ENCODE peak calls at places on chromosomes 5 and 9, in ten cellular contexts. One of them, this sample, is unnamed.

GRCh38 chr5:13350754-13351153 is 593.7 kb downstream of the DNAH5 start:
- DNase-seq in NCI-H345: no peak
- DNase-seq in GM10248: no peak
- DNase-seq in NCI-H1417: no peak
- DNase-seq in NCI-H2171 treated with DMSO at 0.1 percent for 48 hours: no peak
- DNase-seq in COLO829: no peak
- DNase-seq in B cell: no peak
- DNase-seq in nephron progenitor cell: no peak
- DNase-seq in GM12891: no peak
- DNase-seq in BE2C: no peak
- DNase-seq in this sample: no peak

GRCh38 chr9:83231039-83231438 is 168.1 kb upstream of the RASEF start:
- DNase-seq in nephron progenitor cell: no peak
- DNase-seq in COLO829: no peak
- DNase-seq in GM10248: no peak
- DNase-seq in B cell: no peak
- DNase-seq in NCI-H345: no peak
- DNase-seq in NCI-H1417: no peak
- DNase-seq in GM12891: no peak
- DNase-seq in NCI-H2171 treated with DMSO at 0.1 percent for 48 hours: no peak
- DNase-seq in BE2C: no peak
- DNase-seq in this sample: no peak

GRCh38 chr9:121278535-121279169 is 10.7 kb downstream of the GSN start:
- DNase-seq in NCI-H2171 treated with DMSO at 0.1 percent for 48 hours: peak; percentile 42
- DNase-seq in nephron progenitor cell: peak; percentile 47
- DNase-seq in BE2C: peak; percentile 54
- DNase-seq in COLO829: peak; percentile 90
- DNase-seq in GM10248: peak; percentile 55
- DNase-seq in GM12891: peak; percentile 36
- DNase-seq in B cell: no peak
- DNase-seq in NCI-H345: no peak
- DNase-seq in NCI-H1417: peak; percentile 52
- DNase-seq in this sample: peak; percentile 67

GRCh38 chr9:108290839-108291585 is 564.8 kb downstream of the ACTL7B start:
- DNase-seq in COLO829: no peak
- DNase-seq in B cell: no peak
- DNase-seq in nephron progenitor cell: no peak
- DNase-seq in NCI-H1417: no peak
- DNase-seq in NCI-H2171 treated with DMSO at 0.1 percent for 48 hours: no peak
- DNase-seq in GM12891: no peak
- DNase-seq in BE2C: no peak
- DNase-seq in GM10248: no peak
- DNase-seq in NCI-H345: no peak
- DNase-seq in this sample: no peak

GRCh38 chr9:79465171-79465570 is 106.6 kb upstream of the TLE4 start:
- DNase-seq in NCI-H2171 treated with DMSO at 0.1 percent for 48 hours: peak; percentile 81
- DNase-seq in NCI-H1417: no peak
- DNase-seq in NCI-H345: no peak
- DNase-seq in GM10248: no peak
- DNase-seq in GM12891: no peak
- DNase-seq in B cell: no peak
- DNase-seq in nephron progenitor cell: no peak
- DNase-seq in BE2C: no peak
- DNase-seq in COLO829: no peak
- DNase-seq in this sample: no peak

GRCh38 chr5:95934207-95934804 is 27.3 kb downstream of the ELL2 start:
- DNase-seq in NCI-H2171 treated with DMSO at 0.1 percent for 48 hours: no peak
- DNase-seq in NCI-H345: no peak
- DNase-seq in GM12891: no peak
- DNase-seq in GM10248: no peak
- DNase-seq in COLO829: no peak
- DNase-seq in BE2C: no peak
- DNase-seq in NCI-H1417: no peak
- DNase-seq in B cell: no peak
- DNase-seq in nephron progenitor cell: no peak
- DNase-seq in this sample: no peak

GRCh38 chr9:96222132-96222531 is 79.8 kb downstream of the HSD17B3 start:
- DNase-seq in nephron progenitor cell: no peak
- DNase-seq in NCI-H2171 treated with DMSO at 0.1 percent for 48 hours: no peak
- DNase-seq in NCI-H345: no peak
- DNase-seq in GM10248: no peak
- DNase-seq in B cell: no peak
- DNase-seq in GM12891: no peak
- DNase-seq in COLO829: peak; percentile 49
- DNase-seq in NCI-H1417: peak; percentile 17
- DNase-seq in BE2C: no peak
- DNase-seq in this sample: no peak

GRCh38 chr9:134392900-134393299 is 66.6 kb downstream of the RXRA start:
- DNase-seq in GM10248: no peak
- DNase-seq in BE2C: no peak
- DNase-seq in nephron progenitor cell: no peak
- DNase-seq in GM12891: no peak
- DNase-seq in NCI-H1417: no peak
- DNase-seq in COLO829: no peak
- DNase-seq in NCI-H2171 treated with DMSO at 0.1 percent for 48 hours: no peak
- DNase-seq in B cell: no peak
- DNase-seq in NCI-H345: no peak
- DNase-seq in this sample: no peak

GRCh38 chr5:53430618-53431252 is 49.7 kb upstream of the FST start:
- DNase-seq in NCI-H345: no peak
- DNase-seq in nephron progenitor cell: no peak
- DNase-seq in BE2C: no peak
- DNase-seq in B cell: no peak
- DNase-seq in COLO829: peak; percentile 38
- DNase-seq in GM12891: no peak
- DNase-seq in GM10248: no peak
- DNase-seq in NCI-H2171 treated with DMSO at 0.1 percent for 48 hours: no peak
- DNase-seq in NCI-H1417: peak; percentile 10
- DNase-seq in this sample: no peak

GRCh38 chr5:93252165-93252564 is 328.9 kb downstream of the NR2F1-AS1 start:
- DNase-seq in BE2C: peak; percentile 19
- DNase-seq in GM12891: no peak
- DNase-seq in NCI-H345: no peak
- DNase-seq in B cell: no peak
- DNase-seq in NCI-H2171 treated with DMSO at 0.1 percent for 48 hours: no peak
- DNase-seq in NCI-H1417: peak; percentile 2
- DNase-seq in GM10248: no peak
- DNase-seq in COLO829: no peak
- DNase-seq in nephron progenitor cell: no peak
- DNase-seq in this sample: no peak

This sample was measured in NCI-H774.